ENCODE peak calls at places on chromosomes 6 and 20, in ten cellular contexts. O, P, R, L, Q, X, V, W, J and Y are unnamed samples.

GRCh38 chr20:41201760-41202159 is 64.4 kb downstream of the PLCG1 start:
- ATAC-seq in O (no peak), P (no peak), R (no peak), L (no peak), Q (no peak), X (no peak), V (no peak), W (no peak), J (no peak), Y (peak; percentile 11)

GRCh38 chr6:3966426-3966825 is 112.5 kb downstream of the FAM217A start:
- ATAC-seq in O (no peak), P (no peak), R (no peak), L (no peak), Q (no peak), X (no peak), V (no peak), W (no peak), J (no peak), Y (no peak)

GRCh38 chr6:42140051-42140450 is 2.4 kb downstream of the C6orf132 start:
- ATAC-seq in O (no peak), P (no peak), R (no peak), L (peak; percentile 19), Q (peak; percentile 4), X (peak; percentile 17), V (no peak), W (no peak), J (no peak), Y (peak; percentile 71)

GRCh38 chr6:144978208-144978607 is 693.1 kb downstream of the UTRN start:
- ATAC-seq in O (no peak), P (no peak), R (no peak), L (no peak), Q (no peak), X (no peak), V (no peak), W (no peak), J (no peak), Y (no peak)

GRCh38 chr6:5158191-5158590 is 73.0 kb downstream of the PPP1R3G start:
- ATAC-seq in O (no peak), P (no peak), R (no peak), L (no peak), Q (no peak), X (no peak), V (no peak), W (no peak), J (no peak), Y (no peak)

GRCh38 chr6:114783083-114783482 is 440.3 kb upstream of the HS3ST5 start:
- ATAC-seq in O (no peak), P (no peak), R (no peak), L (no peak), Q (no peak), X (no peak), V (no peak), W (no peak), J (no peak), Y (no peak)

GRCh38 chr20:51198876-51199523 is 176.1 kb upstream of the KCNG1 start:
- ATAC-seq in O (no peak), P (no peak), R (no peak), L (no peak), Q (no peak), X (no peak), V (no peak), W (no peak), J (no peak), Y (no peak)

GRCh38 chr20:11204926-11205768 is 531.3 kb upstream of the JAG1 start:
- ATAC-seq in O (peak; percentile 45), P (peak; percentile 19), R (peak; percentile 86), L (peak; percentile 42), Q (peak; percentile 99), X (peak; percentile 91), V (peak; percentile 95), W (no peak), J (peak; percentile 32), Y (peak; percentile 88)

GRCh38 chr6:37569317-37569716 is 69.6 kb upstream of the CCDC167 start:
- ATAC-seq in O (no peak), P (no peak), R (no peak), L (no peak), Q (no peak), X (no peak), V (no peak), W (no peak), J (no peak), Y (no peak)

GRCh38 chr20:58793512-58794420 is 56.9 kb downstream of the GNAS-AS1 start:
- ATAC-seq in O (no peak), P (no peak), R (no peak), L (no peak), Q (no peak), X (no peak), V (no peak), W (no peak), J (no peak), Y (no peak)

GRCh38 chr6:139152892-139153271 is 18.0 kb downstream of the HECA start:
- ATAC-seq in O (peak; percentile 9), P (no peak), R (no peak), L (no peak), Q (no peak), X (no peak), V (no peak), W (peak; percentile 4), J (peak; percentile 44), Y (no peak)